ENCODE peak calls at places on chromosomes 7 and 10, in six cellular contexts. T is fibroblast of pulmonary artery, Y is mesenchymal stem cell, H is NCI-H82, I is NCI-H345, U is DMS79 treated with DMSO at 0.1 percent for 48 hours. G is an unnamed sample.

GRCh38 chr10:56383806-56384205 is 22.7 kb upstream of the ZWINT start:
- DNase-seq in T (no peak), Y (no peak), H (no peak), I (no peak), U (no peak), G (no peak)

GRCh38 chr10:67788028-67788886 is 49.7 kb downstream of the DNAJC12 start:
- DNase-seq in T (peak; percentile 28), Y (no peak), H (peak; percentile 85), I (no peak), U (no peak), G (peak; percentile 77)

GRCh38 chr7:104366390-104366789 is 38.0 kb downstream of the LHFPL3 start:
- DNase-seq in T (no peak), Y (no peak), H (peak; percentile 38), I (no peak), U (peak; percentile 17), G (no peak)

GRCh38 chr10:126661356-126661755 is 9.1 kb downstream of the C10orf90 start:
- DNase-seq in T (no peak), Y (no peak), H (no peak), I (no peak), U (no peak), G (no peak)

GRCh38 chr7:145978769-145979168 is 137.8 kb upstream of the CNTNAP2 start:
- DNase-seq in T (no peak), Y (no peak), H (no peak), I (peak; percentile 96), U (peak; percentile 58), G (no peak)

GRCh38 chr10:124064676-124065075 is 28.7 kb downstream of the CHST15 start:
- DNase-seq in T (no peak), Y (no peak), H (no peak), I (no peak), U (no peak), G (no peak)

GRCh38 chr7:49866910-49867309 is 93.5 kb downstream of the VWC2 start:
- DNase-seq in T (no peak), Y (no peak), H (peak; percentile 74), I (no peak), U (no peak), G (no peak)

GRCh38 chr7:113796557-113796956 is 122.3 kb downstream of the PPP1R3A start:
- DNase-seq in T (peak; percentile 90), Y (peak; percentile 75), H (no peak), I (no peak), U (no peak), G (no peak)

GRCh38 chr7:12158334-12159060 is 52.6 kb upstream of the TMEM106B start:
- DNase-seq in T (peak; percentile 37), Y (peak; percentile 35), H (no peak), I (no peak), U (no peak), G (no peak)

GRCh38 chr7:39400836-39401235 is 165.4 kb upstream of the YAE1 start:
- DNase-seq in T (no peak), Y (no peak), H (no peak), I (no peak), U (no peak), G (no peak)

GRCh38 chr7:139820089-139820488 is 9.0 kb upstream of the TBXAS1 start:
- DNase-seq in T (no peak), Y (no peak), H (no peak), I (no peak), U (no peak), G (no peak)

GRCh38 chr10:37700886-37701780 is 156.3 kb downstream of the ZNF248 start:
- DNase-seq in T (no peak), Y (no peak), H (no peak), I (no peak), U (no peak), G (no peak)

GRCh38 chr7:1192171-1192676 is 32.2 kb upstream of the ZFAND2A start:
- DNase-seq in T (peak; percentile 96), Y (peak; percentile 90), H (no peak), I (no peak), U (no peak), G (no peak)

GRCh38 chr7:158760445-158760764 is 55.8 kb upstream of the NCAPG2 start:
- DNase-seq in T (no peak), Y (no peak), H (no peak), I (no peak), U (no peak), G (no peak)

GRCh38 chr10:10647331-10647730 is 370.3 kb upstream of the CELF2 start:
- DNase-seq in T (no peak), Y (no peak), H (no peak), I (no peak), U (no peak), G (no peak)

GRCh38 chr7:877312-878232 is 1.2 kb downstream of the GET4 start:
- DNase-seq in T (no peak), Y (no peak), H (peak; percentile 55), I (no peak), U (no peak), G (no peak)

GRCh38 chr7:8831386-8831785 is 398.0 kb downstream of the NXPH1 start:
- DNase-seq in T (no peak), Y (peak; percentile 55), H (no peak), I (no peak), U (no peak), G (no peak)

GRCh38 chr10:108112218-108112617 is 947.7 kb upstream of the SORCS1 start:
- DNase-seq in T (peak; percentile 0), Y (no peak), H (peak; percentile 5), I (no peak), U (no peak), G (no peak)

GRCh38 chr7:43584200-43584586 is 1.3 kb downstream of the STK17A start:
- DNase-seq in T (peak; percentile 85), Y (peak; percentile 90), H (no peak), I (no peak), U (no peak), G (peak; percentile 44)

GRCh38 chr10:25175527-25176420 is 973 bp downstream of the GPR158 start:
- DNase-seq in T (peak; percentile 45), Y (peak; percentile 18), H (peak; percentile 31), I (no peak), U (peak; percentile 3), G (no peak)

GRCh38 chr10:110151467-110151866 is 55.9 kb upstream of the MXI1 start:
- DNase-seq in T (no peak), Y (no peak), H (peak; percentile 78), I (peak; percentile 28), U (peak; percentile 80), G (no peak)

GRCh38 chr10:124072541-124072940 is 20.9 kb downstream of the CHST15 start:
- DNase-seq in T (no peak), Y (no peak), H (no peak), I (no peak), U (no peak), G (no peak)

GRCh38 chr7:139680676-139681462 is 96.9 kb downstream of the HIPK2 start:
- DNase-seq in T (peak; percentile 93), Y (peak; percentile 100), H (no peak), I (peak; percentile 92), U (peak; percentile 25), G (peak; percentile 79)

GRCh38 chr10:129845081-129845823 is 118.8 kb downstream of the EBF3 start:
- DNase-seq in T (no peak), Y (no peak), H (peak; percentile 76), I (no peak), U (no peak), G (no peak)

GRCh38 chr10:52283174-52283573 is 30.9 kb upstream of the DKK1 start:
- DNase-seq in T (peak; percentile 47), Y (peak; percentile 55), H (no peak), I (no peak), U (no peak), G (no peak)

GRCh38 chr7:106217089-106217542 is 67.7 kb downstream of the NAMPT start:
- DNase-seq in T (peak; percentile 97), Y (peak; percentile 87), H (no peak), I (no peak), U (peak; percentile 38), G (peak; percentile 84)

GRCh38 chr10:131013281-131013680 is 298.2 kb downstream of the TCERG1L start:
- DNase-seq in T (no peak), Y (no peak), H (no peak), I (no peak), U (no peak), G (no peak)

GRCh38 chr10:44045020-44045419 is 339.9 kb downstream of the CXCL12 start:
- DNase-seq in T (no peak), Y (peak; percentile 18), H (peak; percentile 12), I (no peak), U (no peak), G (no peak)

GRCh38 chr7:112422842-112423496 is 27.3 kb upstream of the IFRD1 start:
- DNase-seq in T (peak; percentile 96), Y (peak; percentile 70), H (peak; percentile 49), I (peak; percentile 19), U (peak; percentile 13), G (peak; percentile 84)

GRCh38 chr10:122849900-122850605 is 4.4 kb upstream of the CUZD1 start:
- DNase-seq in T (no peak), Y (peak; percentile 61), H (no peak), I (no peak), U (no peak), G (no peak)

GRCh38 chr7:45342236-45342635 is 184.6 kb downstream of the RAMP3 start:
- DNase-seq in T (no peak), Y (no peak), H (no peak), I (peak; percentile 80), U (peak; percentile 88), G (no peak)

GRCh38 chr7:27918503-27918902 is 178.5 kb downstream of the TAX1BP1 start:
- DNase-seq in T (no peak), Y (no peak), H (no peak), I (no peak), U (no peak), G (no peak)

GRCh38 chr10:17199351-17199804 is 2.1 kb downstream of the TRDMT1 start:
- DNase-seq in T (peak; percentile 62), Y (peak; percentile 83), H (no peak), I (no peak), U (peak; percentile 22), G (no peak)

GRCh38 chr7:19017374-19017773 is 100.1 kb downstream of the TWIST1 start:
- DNase-seq in T (no peak), Y (no peak), H (no peak), I (no peak), U (no peak), G (no peak)

GRCh38 chr10:97109562-97109961 is 76.2 kb downstream of the SLIT1 start:
- DNase-seq in T (no peak), Y (no peak), H (no peak), I (peak; percentile 82), U (peak; percentile 67), G (no peak)

GRCh38 chr10:64630534-64630933 is 1109.3 kb downstream of the REEP3 start:
- DNase-seq in T (no peak), Y (no peak), H (peak; percentile 7), I (no peak), U (no peak), G (no peak)

GRCh38 chr10:60817135-60817805 is 39.0 kb downstream of the CDK1 start:
- DNase-seq in T (peak; percentile 26), Y (peak; percentile 58), H (no peak), I (no peak), U (no peak), G (no peak)

GRCh38 chr10:62077330-62078015 is 176.0 kb downstream of the ARID5B start:
- DNase-seq in T (no peak), Y (no peak), H (no peak), I (no peak), U (no peak), G (no peak)

GRCh38 chr10:8489232-8489631 is 434.7 kb downstream of the GATA3 start:
- DNase-seq in T (no peak), Y (no peak), H (no peak), I (no peak), U (no peak), G (no peak)

GRCh38 chr10:94002156-94002555 is 8.4 kb downstream of the PLCE1 start:
- DNase-seq in T (no peak), Y (no peak), H (no peak), I (no peak), U (no peak), G (no peak)